ENCODE peak calls at places on chromosome 14, in seven cellular contexts. One of them, this sample, is unnamed.
A peak's percentile ranks its signal among the peaks of the same experiment; 100 is the strongest.

GRCh38 chr14:34030864-34031263 is 80.0 kb upstream of the EGLN3 start:
- DNase-seq in astrocyte: peak; percentile 74
- DNase-seq in GM12878: no peak
- DNase-seq in fibroblast of lung: peak; percentile 95
- DNase-seq in neuronal stem cell: no peak
- DNase-seq in DND-41: no peak
- DNase-seq in IMR-90: peak; percentile 35
- DNase-seq in this sample: no peak

GRCh38 chr14:106840258-106840657 is 1313.9 kb downstream of the TMEM121 start:
- DNase-seq in IMR-90: no peak
- DNase-seq in GM12878: no peak
- DNase-seq in fibroblast of lung: no peak
- DNase-seq in neuronal stem cell: no peak
- DNase-seq in DND-41: peak; percentile 45
- DNase-seq in astrocyte: no peak
- DNase-seq in this sample: no peak

GRCh38 chr14:32602699-32603098 is 273.6 kb downstream of the AKAP6 start:
- DNase-seq in DND-41: peak; percentile 35
- DNase-seq in neuronal stem cell: no peak
- DNase-seq in fibroblast of lung: no peak
- DNase-seq in astrocyte: no peak
- DNase-seq in IMR-90: no peak
- DNase-seq in GM12878: no peak
- DNase-seq in this sample: no peak

GRCh38 chr14:61385002-61385685 is 63.8 kb downstream of the PRKCH start:
- DNase-seq in DND-41: peak; percentile 83
- DNase-seq in astrocyte: no peak
- DNase-seq in IMR-90: no peak
- DNase-seq in fibroblast of lung: no peak
- DNase-seq in neuronal stem cell: no peak
- DNase-seq in GM12878: no peak
- DNase-seq in this sample: no peak

GRCh38 chr14:33120341-33120740 is 181.7 kb downstream of the NPAS3 start:
- DNase-seq in GM12878: no peak
- DNase-seq in fibroblast of lung: peak; percentile 42
- DNase-seq in astrocyte: peak; percentile 88
- DNase-seq in DND-41: no peak
- DNase-seq in neuronal stem cell: no peak
- DNase-seq in IMR-90: no peak
- DNase-seq in this sample: no peak

GRCh38 chr14:90300649-90301048 is 31.1 kb downstream of the NRDE2 start:
- DNase-seq in fibroblast of lung: peak; percentile 54
- DNase-seq in astrocyte: no peak
- DNase-seq in IMR-90: peak; percentile 24
- DNase-seq in GM12878: no peak
- DNase-seq in DND-41: no peak
- DNase-seq in neuronal stem cell: no peak
- DNase-seq in this sample: no peak

GRCh38 chr14:50362791-50363733 is 33.6 kb downstream of the CDKL1 start:
- DNase-seq in astrocyte: no peak
- DNase-seq in IMR-90: peak; percentile 14
- DNase-seq in DND-41: peak; percentile 74
- DNase-seq in GM12878: no peak
- DNase-seq in fibroblast of lung: no peak
- DNase-seq in neuronal stem cell: no peak
- DNase-seq in this sample: no peak

GRCh38 chr14:24483604-24484252 is 24.3 kb downstream of the CMA1 start:
- DNase-seq in neuronal stem cell: no peak
- DNase-seq in astrocyte: peak; percentile 32
- DNase-seq in DND-41: no peak
- DNase-seq in GM12878: no peak
- DNase-seq in fibroblast of lung: peak; percentile 42
- DNase-seq in IMR-90: peak; percentile 27
- DNase-seq in this sample: no peak

GRCh38 chr14:37436519-37436918 is 158.5 kb downstream of the FOXA1 start:
- DNase-seq in astrocyte: no peak
- DNase-seq in neuronal stem cell: no peak
- DNase-seq in DND-41: no peak
- DNase-seq in fibroblast of lung: no peak
- DNase-seq in GM12878: no peak
- DNase-seq in IMR-90: no peak
- DNase-seq in this sample: no peak

GRCh38 chr14:104085032-104085888 is at the start of gene ASPG:
- DNase-seq in GM12878: no peak
- DNase-seq in neuronal stem cell: no peak
- DNase-seq in astrocyte: no peak
- DNase-seq in DND-41: no peak
- DNase-seq in IMR-90: no peak
- DNase-seq in fibroblast of lung: no peak
- DNase-seq in this sample: peak; percentile 84

GRCh38 chr14:26444745-26445144 is 153.1 kb downstream of the NOVA1 start:
- DNase-seq in astrocyte: peak; percentile 8
- DNase-seq in GM12878: no peak
- DNase-seq in fibroblast of lung: peak; percentile 32
- DNase-seq in DND-41: peak; percentile 4
- DNase-seq in IMR-90: peak; percentile 9
- DNase-seq in neuronal stem cell: peak; percentile 55
- DNase-seq in this sample: no peak

GRCh38 chr14:81784084-81784483 is 250.4 kb upstream of the SEL1L start:
- DNase-seq in DND-41: no peak
- DNase-seq in neuronal stem cell: no peak
- DNase-seq in astrocyte: no peak
- DNase-seq in fibroblast of lung: no peak
- DNase-seq in GM12878: no peak
- DNase-seq in IMR-90: no peak
- DNase-seq in this sample: no peak

GRCh38 chr14:34329281-34329680 is 132.8 kb downstream of the SPTSSA start:
- DNase-seq in astrocyte: no peak
- DNase-seq in neuronal stem cell: no peak
- DNase-seq in IMR-90: peak; percentile 14
- DNase-seq in DND-41: no peak
- DNase-seq in fibroblast of lung: peak; percentile 81
- DNase-seq in GM12878: no peak
- DNase-seq in this sample: no peak

GRCh38 chr14:95189400-95190162 is 32.3 kb upstream of the DICER1 start:
- DNase-seq in fibroblast of lung: no peak
- DNase-seq in IMR-90: no peak
- DNase-seq in GM12878: no peak
- DNase-seq in DND-41: no peak
- DNase-seq in neuronal stem cell: no peak
- DNase-seq in astrocyte: peak; percentile 32
- DNase-seq in this sample: no peak

GRCh38 chr14:102958461-102958860 is 36.0 kb downstream of the AMN start:
- DNase-seq in fibroblast of lung: no peak
- DNase-seq in astrocyte: no peak
- DNase-seq in neuronal stem cell: no peak
- DNase-seq in GM12878: no peak
- DNase-seq in IMR-90: no peak
- DNase-seq in DND-41: no peak
- DNase-seq in this sample: no peak

GRCh38 chr14:74682169-74682952 is 30.5 kb downstream of the AREL1 start:
- DNase-seq in fibroblast of lung: no peak
- DNase-seq in GM12878: no peak
- DNase-seq in neuronal stem cell: peak; percentile 5
- DNase-seq in DND-41: no peak
- DNase-seq in astrocyte: no peak
- DNase-seq in IMR-90: no peak
- DNase-seq in this sample: no peak

GRCh38 chr14:82420874-82421273 is 887.2 kb upstream of the SEL1L start:
- DNase-seq in neuronal stem cell: no peak
- DNase-seq in astrocyte: no peak
- DNase-seq in DND-41: no peak
- DNase-seq in IMR-90: no peak
- DNase-seq in fibroblast of lung: no peak
- DNase-seq in GM12878: no peak
- DNase-seq in this sample: no peak

GRCh38 chr14:59632381-59632780 is 55.8 kb upstream of the CCDC175 start:
- DNase-seq in IMR-90: peak; percentile 6
- DNase-seq in neuronal stem cell: peak; percentile 27
- DNase-seq in GM12878: no peak
- DNase-seq in DND-41: peak; percentile 8
- DNase-seq in astrocyte: peak; percentile 3
- DNase-seq in fibroblast of lung: peak; percentile 24
- DNase-seq in this sample: no peak

GRCh38 chr14:89399157-89399556 is 17.9 kb downstream of the FOXN3 start:
- DNase-seq in DND-41: no peak
- DNase-seq in IMR-90: no peak
- DNase-seq in GM12878: no peak
- DNase-seq in fibroblast of lung: no peak
- DNase-seq in astrocyte: no peak
- DNase-seq in neuronal stem cell: no peak
- DNase-seq in this sample: no peak

GRCh38 chr14:97299661-97300060 is 502.5 kb downstream of the VRK1 start:
- DNase-seq in DND-41: no peak
- DNase-seq in fibroblast of lung: no peak
- DNase-seq in astrocyte: no peak
- DNase-seq in GM12878: no peak
- DNase-seq in IMR-90: no peak
- DNase-seq in neuronal stem cell: no peak
- DNase-seq in this sample: no peak

GRCh38 chr14:50047274-50047676 is 69.1 kb downstream of the VCPKMT start:
- DNase-seq in GM12878: peak; percentile 73
- DNase-seq in IMR-90: no peak
- DNase-seq in astrocyte: no peak
- DNase-seq in fibroblast of lung: no peak
- DNase-seq in neuronal stem cell: no peak
- DNase-seq in DND-41: no peak
- DNase-seq in this sample: peak; percentile 52

GRCh38 chr14:90649096-90649495 is 167.1 kb downstream of the TTC7B start:
- DNase-seq in neuronal stem cell: no peak
- DNase-seq in DND-41: no peak
- DNase-seq in GM12878: no peak
- DNase-seq in fibroblast of lung: peak; percentile 67
- DNase-seq in astrocyte: peak; percentile 74
- DNase-seq in IMR-90: peak; percentile 61
- DNase-seq in this sample: no peak

GRCh38 chr14:56805992-56806737 is 4.1 kb downstream of the OTX2 start:
- DNase-seq in neuronal stem cell: no peak
- DNase-seq in DND-41: no peak
- DNase-seq in IMR-90: no peak
- DNase-seq in fibroblast of lung: no peak
- DNase-seq in GM12878: no peak
- DNase-seq in astrocyte: no peak
- DNase-seq in this sample: no peak
- H3K9ac ChIP-seq in neuronal stem cell: no peak overlapping the region
- H3K9ac ChIP-seq in DND-41: no peak overlapping the region
- H3K9ac ChIP-seq in IMR-90: no peak overlapping the region
- H3K9ac ChIP-seq in fibroblast of lung: no peak overlapping the region
- H3K9ac ChIP-seq in GM12878: no peak overlapping the region
- H3K9ac ChIP-seq in astrocyte: peak overlapping the region; percentile 12
- H3K9ac ChIP-seq in this sample: no peak overlapping the region

GRCh38 chr14:105196228-105196960 is 15.3 kb upstream of the NUDT14 start:
- DNase-seq in DND-41: no peak
- DNase-seq in IMR-90: no peak
- DNase-seq in astrocyte: no peak
- DNase-seq in neuronal stem cell: peak; percentile 90
- DNase-seq in fibroblast of lung: no peak
- DNase-seq in GM12878: no peak
- DNase-seq in this sample: no peak

GRCh38 chr14:105195051-105195450 is 13.9 kb upstream of the NUDT14 start:
- DNase-seq in neuronal stem cell: no peak
- DNase-seq in astrocyte: no peak
- DNase-seq in IMR-90: no peak
- DNase-seq in GM12878: no peak
- DNase-seq in fibroblast of lung: no peak
- DNase-seq in DND-41: no peak
- DNase-seq in this sample: no peak

GRCh38 chr14:105193916-105194782 is 13.0 kb upstream of the NUDT14 start:
- DNase-seq in GM12878: no peak
- DNase-seq in fibroblast of lung: no peak
- DNase-seq in IMR-90: peak; percentile 11
- DNase-seq in neuronal stem cell: no peak
- DNase-seq in DND-41: peak; percentile 50
- DNase-seq in astrocyte: no peak
- DNase-seq in this sample: no peak

GRCh38 chr14:105195533-105196227 is 14.6 kb upstream of the NUDT14 start:
- DNase-seq in DND-41: peak; percentile 32
- DNase-seq in IMR-90: no peak
- DNase-seq in astrocyte: no peak
- DNase-seq in fibroblast of lung: no peak
- DNase-seq in GM12878: no peak
- DNase-seq in neuronal stem cell: peak; percentile 31
- DNase-seq in this sample: no peak

DNA sequence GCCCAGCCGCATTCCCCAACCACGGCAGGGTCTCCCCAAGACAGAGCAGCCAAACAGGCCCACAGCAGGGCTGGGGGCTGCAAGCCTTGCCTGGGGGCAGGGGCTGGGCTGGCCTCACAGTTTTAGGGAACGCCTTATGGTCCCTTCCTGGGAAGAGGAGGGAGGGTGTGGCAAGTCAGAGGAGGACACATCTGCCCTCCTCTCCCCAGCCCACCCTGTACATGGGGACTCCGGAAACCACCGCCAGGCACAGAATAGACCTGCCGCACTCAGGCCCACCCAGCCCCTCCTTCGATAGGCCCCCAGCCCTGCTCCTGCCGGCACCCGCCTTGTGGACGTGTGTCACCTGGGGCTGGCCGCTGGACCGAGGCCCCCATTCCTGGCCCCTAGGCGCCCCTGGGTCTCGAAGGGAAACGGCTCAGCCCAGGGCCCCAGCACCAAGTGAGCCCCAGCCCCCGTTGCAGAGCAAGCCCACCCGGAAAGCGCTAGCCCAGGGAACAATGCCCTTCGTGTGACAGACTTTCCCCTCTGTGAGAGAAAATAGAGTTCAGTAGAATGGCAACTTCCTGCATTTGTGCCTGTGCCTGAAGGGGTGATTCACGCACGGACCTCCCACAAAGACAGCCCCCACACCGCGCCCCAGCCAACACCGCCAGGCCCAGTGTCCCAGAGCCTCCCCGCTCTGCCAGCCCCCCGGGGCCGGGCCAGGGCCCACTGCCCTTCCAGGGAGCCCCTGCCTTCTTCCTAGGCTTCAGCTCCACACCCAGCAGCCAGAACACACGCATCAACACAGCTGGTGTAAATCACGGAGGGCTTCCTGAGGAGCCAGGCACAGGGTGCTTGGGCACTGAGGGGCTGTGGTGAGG is 12.0 kb upstream of the NUDT14 start:
- DNase-seq in DND-41: no peak
- DNase-seq in GM12878: no peak
- DNase-seq in IMR-90: peak; percentile 35
- DNase-seq in fibroblast of lung: no peak
- DNase-seq in astrocyte: peak; percentile 28
- DNase-seq in neuronal stem cell: no peak
- DNase-seq in this sample: no peak
- H3K4me3 ChIP-seq in DND-41: no peak overlapping the region
- H3K4me3 ChIP-seq in GM12878: no peak overlapping the region
- H3K4me3 ChIP-seq in IMR-90: no peak overlapping the region
- H3K4me3 ChIP-seq in fibroblast of lung: no peak overlapping the region
- H3K4me3 ChIP-seq in astrocyte: peak overlapping the region; percentile 17
- H3K4me3 ChIP-seq in neuronal stem cell: no peak overlapping the region
- H3K4me3 ChIP-seq in this sample: no peak overlapping the region

GRCh38 chr14:105211086-105211757 is 30.1 kb upstream of the NUDT14 start:
- DNase-seq in neuronal stem cell: no peak
- DNase-seq in astrocyte: no peak
- DNase-seq in fibroblast of lung: no peak
- DNase-seq in DND-41: no peak
- DNase-seq in IMR-90: no peak
- DNase-seq in GM12878: no peak
- DNase-seq in this sample: no peak
- H3K27ac ChIP-seq in neuronal stem cell: no peak overlapping the region
- H3K27ac ChIP-seq in astrocyte: no peak overlapping the region
- H3K27ac ChIP-seq in fibroblast of lung: no peak overlapping the region
- H3K27ac ChIP-seq in DND-41: no peak overlapping the region
- H3K27ac ChIP-seq in IMR-90: no peak overlapping the region
- H3K27ac ChIP-seq in GM12878: no peak overlapping the region
- H3K27ac ChIP-seq in this sample: no peak overlapping the region

GRCh38 chr14:68675233-68675577 is 117.7 kb downstream of the ZFP36L1 start:
- DNase-seq in fibroblast of lung: no peak
- DNase-seq in IMR-90: peak; percentile 28
- DNase-seq in neuronal stem cell: no peak
- DNase-seq in astrocyte: no peak
- DNase-seq in GM12878: no peak
- DNase-seq in DND-41: no peak
- DNase-seq in this sample: no peak
- H3K9ac ChIP-seq in fibroblast of lung: no peak overlapping the region
- H3K9ac ChIP-seq in IMR-90: no peak overlapping the region
- H3K9ac ChIP-seq in neuronal stem cell: no peak overlapping the region
- H3K9ac ChIP-seq in astrocyte: no peak overlapping the region
- H3K9ac ChIP-seq in GM12878: no peak overlapping the region
- H3K9ac ChIP-seq in DND-41: no peak overlapping the region
- H3K9ac ChIP-seq in this sample: no peak overlapping the region

This sample was measured in kidney.